ENCODE peak calls at places on chromosomes 16 and 17, in nine cellular contexts. One of them, this sample, is unnamed.

GRCh38 chr17:149897-150575 is 12.7 kb downstream of the SCGB1C2 start:
- DNase-seq in transverse colon: no peak
- DNase-seq in DND-41: no peak
- DNase-seq in HL-60: no peak
- DNase-seq in heart right ventricle: no peak
- DNase-seq in tibial artery: no peak
- DNase-seq in colonic mucosa: no peak
- DNase-seq in BJ: no peak
- DNase-seq in bronchial epithelial cell: no peak
- DNase-seq in this sample: no peak

GRCh38 chr17:48468299-48468698 is 38.3 kb upstream of the SKAP1 start:
- DNase-seq in transverse colon: no peak
- DNase-seq in DND-41: no peak
- DNase-seq in HL-60: no peak
- DNase-seq in heart right ventricle: no peak
- DNase-seq in tibial artery: no peak
- DNase-seq in colonic mucosa: no peak
- DNase-seq in BJ: no peak
- DNase-seq in bronchial epithelial cell: no peak
- DNase-seq in this sample: no peak

GRCh38 chr16:87320510-87321227 is 3.5 kb upstream of the C16orf95 start:
- DNase-seq in transverse colon: no peak
- DNase-seq in DND-41: no peak
- DNase-seq in HL-60: no peak
- DNase-seq in heart right ventricle: no peak
- DNase-seq in tibial artery: no peak
- DNase-seq in colonic mucosa: no peak
- DNase-seq in BJ: no peak
- DNase-seq in bronchial epithelial cell: no peak
- DNase-seq in this sample: no peak

GRCh38 chr16:9360075-9360474 is 268.6 kb downstream of the HAPSTR1 start:
- DNase-seq in transverse colon: no peak
- DNase-seq in DND-41: no peak
- DNase-seq in HL-60: no peak
- DNase-seq in heart right ventricle: no peak
- DNase-seq in tibial artery: no peak
- DNase-seq in colonic mucosa: no peak
- DNase-seq in BJ: no peak
- DNase-seq in bronchial epithelial cell: no peak
- DNase-seq in this sample: no peak

GRCh38 chr17:31068291-31068690 is 26.5 kb upstream of the NF1 start:
- DNase-seq in transverse colon: peak
- DNase-seq in DND-41: peak
- DNase-seq in HL-60: peak
- DNase-seq in heart right ventricle: peak
- DNase-seq in tibial artery: peak
- DNase-seq in colonic mucosa: peak
- DNase-seq in BJ: no peak
- DNase-seq in bronchial epithelial cell: peak
- DNase-seq in this sample: peak

GRCh38 chr17:4788807-4789700 is at the start of gene GLTPD2:
- DNase-seq in transverse colon: peak
- DNase-seq in DND-41: no peak
- DNase-seq in HL-60: no peak
- DNase-seq in heart right ventricle: no peak
- DNase-seq in tibial artery: no peak
- DNase-seq in colonic mucosa: no peak
- DNase-seq in BJ: no peak
- DNase-seq in bronchial epithelial cell: no peak
- DNase-seq in this sample: no peak

GRCh38 chr17:80621335-80622169 is 76.9 kb downstream of the RPTOR start:
- DNase-seq in transverse colon: no peak
- DNase-seq in DND-41: peak
- DNase-seq in HL-60: no peak
- DNase-seq in heart right ventricle: no peak
- DNase-seq in tibial artery: no peak
- DNase-seq in colonic mucosa: no peak
- DNase-seq in BJ: no peak
- DNase-seq in bronchial epithelial cell: no peak
- DNase-seq in this sample: no peak

GRCh38 chr17:75240394-75241142 is 20.8 kb downstream of the GGA3 start:
- DNase-seq in transverse colon: no peak
- DNase-seq in DND-41: peak
- DNase-seq in HL-60: peak
- DNase-seq in heart right ventricle: no peak
- DNase-seq in tibial artery: no peak
- DNase-seq in colonic mucosa: no peak
- DNase-seq in BJ: no peak
- DNase-seq in bronchial epithelial cell: no peak
- DNase-seq in this sample: no peak

GRCh38 chr16:87463722-87464690 is 28.8 kb downstream of the ZCCHC14 start:
- DNase-seq in transverse colon: peak
- DNase-seq in DND-41: peak
- DNase-seq in HL-60: peak
- DNase-seq in heart right ventricle: no peak
- DNase-seq in tibial artery: peak
- DNase-seq in colonic mucosa: no peak
- DNase-seq in BJ: no peak
- DNase-seq in bronchial epithelial cell: peak
- DNase-seq in this sample: peak

GRCh38 chr16:30149250-30149885 is 26.3 kb upstream of the MAPK3 start:
- DNase-seq in transverse colon: no peak
- DNase-seq in DND-41: no peak
- DNase-seq in HL-60: peak
- DNase-seq in heart right ventricle: no peak
- DNase-seq in tibial artery: no peak
- DNase-seq in colonic mucosa: no peak
- DNase-seq in BJ: no peak
- DNase-seq in bronchial epithelial cell: no peak
- DNase-seq in this sample: no peak

GRCh38 chr17:60328679-60329078 is 63.3 kb downstream of the USP32 start:
- DNase-seq in transverse colon: no peak
- DNase-seq in DND-41: no peak
- DNase-seq in HL-60: no peak
- DNase-seq in heart right ventricle: no peak
- DNase-seq in tibial artery: no peak
- DNase-seq in colonic mucosa: no peak
- DNase-seq in BJ: no peak
- DNase-seq in bronchial epithelial cell: no peak
- DNase-seq in this sample: no peak

GRCh38 chr16:30884760-30885159 is 9.1 kb downstream of the BCL7C start:
- DNase-seq in transverse colon: no peak
- DNase-seq in DND-41: no peak
- DNase-seq in HL-60: no peak
- DNase-seq in heart right ventricle: no peak
- DNase-seq in tibial artery: no peak
- DNase-seq in colonic mucosa: no peak
- DNase-seq in BJ: no peak
- DNase-seq in bronchial epithelial cell: no peak
- DNase-seq in this sample: peak

DNA sequence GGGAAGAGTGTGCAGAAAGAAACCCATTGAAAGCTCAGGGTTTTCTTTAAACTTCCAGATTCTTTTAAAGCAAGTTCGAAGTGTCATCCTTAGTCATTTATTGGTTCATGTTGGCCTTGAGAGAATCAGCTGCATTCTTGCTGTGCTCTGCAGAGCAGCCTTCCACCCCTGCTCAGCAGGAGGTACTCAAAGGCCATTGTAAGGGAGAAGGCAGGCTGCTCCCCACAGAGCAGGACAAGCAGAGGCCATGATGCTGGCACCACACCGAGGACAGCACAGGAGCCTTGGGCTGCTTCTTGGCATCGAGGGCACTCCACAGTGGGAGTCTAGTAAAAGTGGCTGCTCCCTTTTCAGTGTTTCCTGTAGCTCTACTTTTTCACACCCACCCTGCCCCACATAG is 29.6 kb downstream of the NMT1 start:
- DNase-seq in transverse colon: no peak
- DNase-seq in DND-41: no peak
- DNase-seq in HL-60: no peak
- DNase-seq in heart right ventricle: no peak
- DNase-seq in tibial artery: no peak
- DNase-seq in colonic mucosa: no peak
- DNase-seq in BJ: no peak
- DNase-seq in bronchial epithelial cell: no peak
- DNase-seq in this sample: no peak
- H3K4me3 ChIP-seq in transverse colon: no peak
- H3K4me3 ChIP-seq in DND-41: no peak
- H3K4me3 ChIP-seq in HL-60: no peak
- H3K4me3 ChIP-seq in heart right ventricle: no peak
- H3K4me3 ChIP-seq in tibial artery: no peak
- H3K4me3 ChIP-seq in colonic mucosa: no peak
- H3K4me3 ChIP-seq in BJ: no peak
- H3K4me3 ChIP-seq in bronchial epithelial cell: no peak
- H3K4me3 ChIP-seq in this sample: no peak

DNA sequence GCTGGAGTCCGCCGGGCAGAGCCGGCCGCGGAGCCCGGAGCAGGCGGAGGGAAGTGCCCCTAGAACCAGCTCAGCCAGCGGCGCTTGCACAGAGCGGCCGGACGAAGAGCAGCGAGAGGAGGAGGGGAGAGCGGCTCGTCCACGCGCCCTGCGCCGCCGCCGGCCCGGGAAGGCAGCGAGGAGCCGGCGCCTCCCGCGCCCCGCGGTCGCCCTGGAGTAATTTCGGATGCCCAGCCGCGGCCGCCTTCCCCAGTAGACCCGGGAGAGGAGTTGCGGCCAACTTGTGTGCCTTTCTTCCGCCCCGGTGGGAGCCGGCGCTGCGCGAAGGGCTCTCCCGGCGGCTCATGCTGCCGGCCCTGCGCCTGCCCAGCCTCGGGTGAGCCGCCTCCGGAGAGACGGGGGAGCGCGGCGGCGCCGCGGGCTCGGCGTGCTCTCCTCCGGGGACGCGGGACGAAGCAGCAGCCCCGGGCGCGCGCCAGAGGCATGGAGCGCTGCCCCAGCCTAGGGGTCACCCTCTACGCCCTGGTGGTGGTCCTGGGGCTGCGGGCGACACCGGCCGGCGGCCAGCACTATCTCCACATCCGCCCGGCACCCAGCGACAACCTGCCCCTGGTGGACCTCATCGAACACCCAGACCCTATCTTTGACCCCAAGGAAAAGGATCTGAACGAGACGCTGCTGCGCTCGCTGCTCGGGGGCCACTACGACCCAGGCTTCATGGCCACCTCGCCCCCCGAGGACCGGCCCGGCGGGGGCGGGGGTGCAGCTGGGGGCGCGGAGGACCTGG is 435 bp downstream of the NOG start:
- DNase-seq in transverse colon: peak
- DNase-seq in DND-41: peak
- DNase-seq in HL-60: peak
- DNase-seq in heart right ventricle: peak
- DNase-seq in tibial artery: peak
- DNase-seq in colonic mucosa: peak
- DNase-seq in BJ: no peak
- DNase-seq in bronchial epithelial cell: peak
- DNase-seq in this sample: peak
- TF ChIP-seq CTCF in transverse colon: no peak
- TF ChIP-seq CTCF in DND-41: no peak
- TF ChIP-seq CTCF in HL-60: no peak
- TF ChIP-seq CTCF in heart right ventricle: no peak
- TF ChIP-seq CTCF in tibial artery: no peak
- TF ChIP-seq CTCF in colonic mucosa: no peak
- TF ChIP-seq CTCF in BJ: no peak
- TF ChIP-seq CTCF in bronchial epithelial cell: no peak
- TF ChIP-seq CTCF in this sample: no peak

DNA sequence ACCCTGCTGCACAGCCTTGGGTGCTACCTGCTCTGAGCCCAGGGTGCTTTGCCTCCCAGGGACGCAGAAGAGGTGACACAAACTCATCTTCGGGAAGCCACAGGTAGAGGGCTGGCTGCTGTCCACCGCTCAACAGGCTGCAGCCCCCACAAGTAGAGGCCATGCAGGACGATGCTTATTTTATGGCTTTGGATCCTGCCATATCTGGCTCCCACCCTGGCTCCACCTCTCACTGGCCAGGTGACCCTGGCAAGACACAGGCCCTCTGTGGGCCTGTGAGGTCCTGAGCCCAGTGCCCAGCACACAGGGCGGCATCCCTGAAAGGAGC is 11.3 kb upstream of the BCAR1 start:
- DNase-seq in transverse colon: no peak
- DNase-seq in DND-41: no peak
- DNase-seq in HL-60: no peak
- DNase-seq in heart right ventricle: no peak
- DNase-seq in tibial artery: no peak
- DNase-seq in colonic mucosa: no peak
- DNase-seq in BJ: no peak
- DNase-seq in bronchial epithelial cell: no peak
- DNase-seq in this sample: no peak
- H3K4me3 ChIP-seq in transverse colon: no peak
- H3K4me3 ChIP-seq in DND-41: no peak
- H3K4me3 ChIP-seq in HL-60: no peak
- H3K4me3 ChIP-seq in heart right ventricle: peak
- H3K4me3 ChIP-seq in tibial artery: peak
- H3K4me3 ChIP-seq in colonic mucosa: no peak
- H3K4me3 ChIP-seq in BJ: no peak
- H3K4me3 ChIP-seq in bronchial epithelial cell: no peak
- H3K4me3 ChIP-seq in this sample: no peak

DNA sequence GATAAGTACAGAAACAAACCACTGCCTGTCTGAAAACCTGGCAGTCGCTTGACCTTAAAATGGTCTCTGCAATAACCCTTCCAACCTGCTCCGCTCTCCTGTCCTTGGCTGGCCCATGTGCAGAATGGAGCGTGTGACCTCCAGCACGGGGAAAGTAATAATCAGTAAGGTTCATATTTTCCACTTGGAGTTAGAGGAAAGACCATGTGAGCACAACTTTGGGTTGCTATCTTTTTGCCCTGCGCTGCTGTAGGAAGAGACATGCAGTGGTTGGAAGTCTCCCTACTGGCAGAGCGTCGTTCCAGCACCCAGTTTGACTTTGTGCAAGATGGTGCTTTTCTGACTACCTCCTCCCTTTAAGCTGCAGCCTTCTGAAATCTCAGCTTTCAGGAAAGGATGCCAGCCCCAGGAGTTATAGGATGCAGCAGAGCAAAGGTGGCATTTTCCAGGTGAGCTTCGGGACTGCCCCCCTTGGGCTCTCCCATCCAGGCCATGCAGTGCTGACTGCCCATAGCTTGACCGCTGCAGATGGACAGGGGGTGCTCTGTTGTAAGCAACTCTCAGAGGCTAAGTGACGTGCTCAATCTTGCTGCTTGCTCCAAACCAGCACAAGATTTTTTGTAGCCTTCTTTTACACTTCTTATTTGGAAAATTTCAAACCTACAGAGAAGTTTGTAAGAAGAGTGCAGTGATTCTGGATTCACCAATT is 110.7 kb upstream of the NOL11 start:
- DNase-seq in transverse colon: no peak
- DNase-seq in DND-41: no peak
- DNase-seq in HL-60: no peak
- DNase-seq in heart right ventricle: no peak
- DNase-seq in tibial artery: no peak
- DNase-seq in colonic mucosa: no peak
- DNase-seq in BJ: no peak
- DNase-seq in bronchial epithelial cell: no peak
- DNase-seq in this sample: no peak
- TF ChIP-seq CTCF in transverse colon: no peak
- TF ChIP-seq CTCF in DND-41: no peak
- TF ChIP-seq CTCF in HL-60: no peak
- TF ChIP-seq CTCF in heart right ventricle: no peak
- TF ChIP-seq CTCF in tibial artery: no peak
- TF ChIP-seq CTCF in colonic mucosa: no peak
- TF ChIP-seq CTCF in BJ: no peak
- TF ChIP-seq CTCF in bronchial epithelial cell: no peak
- TF ChIP-seq CTCF in this sample: no peak

GRCh38 chr16:2912330-2913199 is 834 bp downstream of the FLYWCH1 start:
- DNase-seq in transverse colon: peak
- DNase-seq in DND-41: peak
- DNase-seq in HL-60: peak
- DNase-seq in heart right ventricle: peak
- DNase-seq in tibial artery: no peak
- DNase-seq in colonic mucosa: peak
- DNase-seq in BJ: no peak
- DNase-seq in bronchial epithelial cell: no peak
- DNase-seq in this sample: peak
- H3K4me3 ChIP-seq in transverse colon: peak
- H3K4me3 ChIP-seq in DND-41: peak
- H3K4me3 ChIP-seq in HL-60: peak
- H3K4me3 ChIP-seq in heart right ventricle: peak
- H3K4me3 ChIP-seq in tibial artery: peak
- H3K4me3 ChIP-seq in colonic mucosa: peak
- H3K4me3 ChIP-seq in BJ: peak
- H3K4me3 ChIP-seq in bronchial epithelial cell: peak
- H3K4me3 ChIP-seq in this sample: peak